ENCODE peak calls at places on chromosomes 5 and 9, in five cellular contexts. One of them, this sample, is unnamed.

GRCh38 chr5:35924950-35925722 is 13.3 kb downstream of the CAPSL start:
- DNase-seq in NCI-H1092: no peak
- DNase-seq in mucosa of gallbladder: peak; percentile 61
- DNase-seq in non-pigmented ciliary epithelial cell: no peak
- DNase-seq in cortex of kidney: no peak
- DNase-seq in this sample: peak; percentile 80

GRCh38 chr5:99037668-99038067 is 108.9 kb upstream of the CHD1 start:
- DNase-seq in mucosa of gallbladder: peak; percentile 31
- DNase-seq in NCI-H1092: no peak
- DNase-seq in cortex of kidney: no peak
- DNase-seq in non-pigmented ciliary epithelial cell: no peak
- DNase-seq in this sample: peak; percentile 25

GRCh38 chr5:10308844-10309243 is 1.1 kb upstream of the CMBL start:
- DNase-seq in NCI-H1092: no peak
- DNase-seq in mucosa of gallbladder: no peak
- DNase-seq in non-pigmented ciliary epithelial cell: no peak
- DNase-seq in cortex of kidney: no peak
- DNase-seq in this sample: no peak

GRCh38 chr5:172501708-172502379 is 47.5 kb upstream of the SH3PXD2B start:
- DNase-seq in non-pigmented ciliary epithelial cell: no peak
- DNase-seq in NCI-H1092: no peak
- DNase-seq in mucosa of gallbladder: peak; percentile 2
- DNase-seq in cortex of kidney: no peak
- DNase-seq in this sample: no peak

GRCh38 chr9:97501177-97501971 is at the start of gene TMOD1:
- DNase-seq in mucosa of gallbladder: peak; percentile 44
- DNase-seq in cortex of kidney: no peak
- DNase-seq in non-pigmented ciliary epithelial cell: no peak
- DNase-seq in NCI-H1092: peak; percentile 56
- DNase-seq in this sample: no peak

GRCh38 chr9:84322830-84323229 is 17.7 kb downstream of the SLC28A3 start:
- DNase-seq in NCI-H1092: no peak
- DNase-seq in mucosa of gallbladder: no peak
- DNase-seq in non-pigmented ciliary epithelial cell: no peak
- DNase-seq in cortex of kidney: no peak
- DNase-seq in this sample: no peak

GRCh38 chr9:133499130-133499891 is 20.4 kb upstream of the SLC2A6 start:
- DNase-seq in mucosa of gallbladder: no peak
- DNase-seq in NCI-H1092: no peak
- DNase-seq in cortex of kidney: no peak
- DNase-seq in non-pigmented ciliary epithelial cell: no peak
- DNase-seq in this sample: no peak

GRCh38 chr9:77475641-77476473 is 172.3 kb downstream of the GNA14 start:
- DNase-seq in mucosa of gallbladder: no peak
- DNase-seq in non-pigmented ciliary epithelial cell: no peak
- DNase-seq in cortex of kidney: no peak
- DNase-seq in NCI-H1092: peak; percentile 27
- DNase-seq in this sample: no peak

GRCh38 chr5:17087035-17087434 is 130.4 kb upstream of the BASP1 start:
- DNase-seq in NCI-H1092: no peak
- DNase-seq in non-pigmented ciliary epithelial cell: peak; percentile 18
- DNase-seq in mucosa of gallbladder: peak; percentile 12
- DNase-seq in cortex of kidney: no peak
- DNase-seq in this sample: no peak

GRCh38 chr9:136588663-136589464 is 43.0 kb upstream of the NOTCH1 start:
- DNase-seq in mucosa of gallbladder: no peak
- DNase-seq in NCI-H1092: no peak
- DNase-seq in cortex of kidney: no peak
- DNase-seq in non-pigmented ciliary epithelial cell: no peak
- DNase-seq in this sample: no peak

GRCh38 chr9:133569891-133570651 is 35.6 kb downstream of the ADAMTSL2 start:
- DNase-seq in NCI-H1092: no peak
- DNase-seq in non-pigmented ciliary epithelial cell: no peak
- DNase-seq in mucosa of gallbladder: no peak
- DNase-seq in cortex of kidney: no peak
- DNase-seq in this sample: no peak

GRCh38 chr5:60541980-60542379 is 158.0 kb downstream of the DEPDC1B start:
- DNase-seq in non-pigmented ciliary epithelial cell: peak; percentile 73
- DNase-seq in cortex of kidney: no peak
- DNase-seq in mucosa of gallbladder: no peak
- DNase-seq in NCI-H1092: no peak
- DNase-seq in this sample: no peak

GRCh38 chr9:96460877-96461276 is 10.9 kb downstream of the HABP4 start:
- DNase-seq in cortex of kidney: no peak
- DNase-seq in non-pigmented ciliary epithelial cell: no peak
- DNase-seq in mucosa of gallbladder: no peak
- DNase-seq in NCI-H1092: no peak
- DNase-seq in this sample: no peak

GRCh38 chr9:70315389-70315788 is 56.6 kb downstream of the SMC5 start:
- DNase-seq in NCI-H1092: no peak
- DNase-seq in mucosa of gallbladder: no peak
- DNase-seq in non-pigmented ciliary epithelial cell: no peak
- DNase-seq in cortex of kidney: no peak
- DNase-seq in this sample: no peak

GRCh38 chr5:63351164-63351563 is 611.1 kb downstream of the HTR1A start:
- DNase-seq in cortex of kidney: no peak
- DNase-seq in mucosa of gallbladder: no peak
- DNase-seq in NCI-H1092: no peak
- DNase-seq in non-pigmented ciliary epithelial cell: no peak
- DNase-seq in this sample: no peak

GRCh38 chr9:138053996-138054752 is 176.6 kb downstream of the CACNA1B start:
- DNase-seq in non-pigmented ciliary epithelial cell: no peak
- DNase-seq in mucosa of gallbladder: no peak
- DNase-seq in NCI-H1092: no peak
- DNase-seq in cortex of kidney: no peak
- DNase-seq in this sample: no peak

GRCh38 chr9:121495976-121496375 is 3.7 kb downstream of the GGTA1 start:
- DNase-seq in NCI-H1092: no peak
- DNase-seq in non-pigmented ciliary epithelial cell: no peak
- DNase-seq in mucosa of gallbladder: no peak
- DNase-seq in cortex of kidney: no peak
- DNase-seq in this sample: no peak

GRCh38 chr5:122761115-122761514 is 13.8 kb upstream of the SNX2 start:
- DNase-seq in NCI-H1092: no peak
- DNase-seq in mucosa of gallbladder: no peak
- DNase-seq in non-pigmented ciliary epithelial cell: no peak
- DNase-seq in cortex of kidney: no peak
- DNase-seq in this sample: no peak